ENCODE peak calls at places on chromosomes 2 and 18, in four cellular contexts. W is foreskin keratinocyte, Z is amniotic stem cell, U is activated gamma-delta T cell treated with Interleukin-2 at 50 U/mL for 16 hours. H is an unnamed sample.

GRCh38 chr18:27861539-27861938 is 315.4 kb downstream of the CDH2 start:
- DNase-seq in W (no peak), Z (no peak), U (no peak), H (no peak)

GRCh38 chr2:73984922-73985317 is 210 bp downstream of the TET3 start:
- DNase-seq in W (no peak), Z (no peak), U (peak), H (no peak)

GRCh38 chr2:104853926-104854506 is at the start of gene POU3F3:
- DNase-seq in W (no peak), Z (no peak), U (peak), H (no peak)

GRCh38 chr2:28471214-28471613 is 24.6 kb upstream of the PLB1 start:
- DNase-seq in W (no peak), Z (no peak), U (no peak), H (no peak)

GRCh38 chr2:209331291-209331844 is 92.5 kb upstream of the MAP2 start:
- DNase-seq in W (peak), Z (no peak), U (no peak), H (peak)

GRCh38 chr2:65661980-65662653 is 229.7 kb upstream of the SPRED2 start:
- DNase-seq in W (no peak), Z (no peak), U (no peak), H (no peak)

GRCh38 chr2:148244593-148245292 is 223.9 kb downstream of the MBD5 start:
- DNase-seq in W (peak), Z (peak), U (no peak), H (peak)

GRCh38 chr2:201257381-201257940 is 2.9 kb upstream of the CASP8 start:
- DNase-seq in W (peak), Z (no peak), U (peak), H (no peak)

GRCh38 chr2:103445356-103445755 is 683.5 kb downstream of the TMEM182 start:
- DNase-seq in W (no peak), Z (no peak), U (no peak), H (no peak)

GRCh38 chr2:96207073-96207777 is 1.4 kb downstream of the STARD7 start:
- DNase-seq in W (no peak), Z (no peak), U (no peak), H (no peak)

GRCh38 chr2:23430263-23430662 is 45.3 kb downstream of the KLHL29 start:
- DNase-seq in W (peak), Z (peak), U (no peak), H (no peak)

GRCh38 chr2:191626497-191627151 is 51.3 kb upstream of the NABP1 start:
- DNase-seq in W (peak), Z (no peak), U (no peak), H (no peak)

GRCh38 chr2:27860111-27860510 is 30.1 kb downstream of the RBKS start:
- DNase-seq in W (peak), Z (no peak), U (no peak), H (peak)

GRCh38 chr2:28168376-28168775 is 224.3 kb upstream of the FOSL2 start:
- DNase-seq in W (no peak), Z (no peak), U (no peak), H (no peak)

GRCh38 chr18:27017901-27018500 is 152.5 kb upstream of the AQP4 start:
- DNase-seq in W (no peak), Z (no peak), U (no peak), H (no peak)

GRCh38 chr2:15241208-15241607 is 319.9 kb downstream of the NBAS start:
- DNase-seq in W (peak), Z (no peak), U (no peak), H (no peak)

GRCh38 chr2:55910077-55910476 is 13.5 kb downstream of the EFEMP1 start:
- DNase-seq in W (no peak), Z (no peak), U (no peak), H (no peak)

GRCh38 chr2:158321264-158321663 is 135.3 kb downstream of the CCDC148 start:
- DNase-seq in W (peak), Z (no peak), U (no peak), H (no peak)

GRCh38 chr2:64260817-64261216 is 116.6 kb upstream of the PELI1 start:
- DNase-seq in W (no peak), Z (no peak), U (no peak), H (no peak)

GRCh38 chr18:37663446-37663845 is 97.8 kb upstream of the CELF4 start:
- DNase-seq in W (no peak), Z (no peak), U (no peak), H (no peak)

GRCh38 chr2:216594081-216594480 is 39.1 kb upstream of the IGFBP2 start:
- DNase-seq in W (no peak), Z (no peak), U (no peak), H (no peak)

GRCh38 chr2:240388471-240389301 is 46.8 kb upstream of the GPC1 start:
- DNase-seq in W (no peak), Z (no peak), U (no peak), H (no peak)

GRCh38 chr2:117933884-117934354 is 80.0 kb downstream of the CCDC93 start:
- DNase-seq in W (no peak), Z (no peak), U (no peak), H (no peak)

GRCh38 chr2:111884592-111884964 is 585 bp upstream of the ANAPC1 start:
- DNase-seq in W (no peak), Z (no peak), U (no peak), H (no peak)

GRCh38 chr18:40607741-40608140 is 1347.3 kb upstream of the PIK3C3 start:
- DNase-seq in W (no peak), Z (no peak), U (no peak), H (no peak)

GRCh38 chr2:13616656-13617055 is 899.9 kb downstream of the TRIB2 start:
- DNase-seq in W (no peak), Z (no peak), U (no peak), H (no peak)

GRCh38 chr2:14601070-14601770 is 31.3 kb upstream of the LRATD1 start:
- DNase-seq in W (peak), Z (no peak), U (no peak), H (no peak)

GRCh38 chr18:2846241-2846637 is 567 bp upstream of the EMILIN2 start:
- DNase-seq in W (peak), Z (no peak), U (no peak), H (no peak)

GRCh38 chr2:205726506-205726905 is 44.2 kb downstream of the NRP2 start:
- DNase-seq in W (no peak), Z (no peak), U (no peak), H (no peak)

GRCh38 chr2:121501070-121501469 is 29.6 kb upstream of the RNU4ATAC start:
- DNase-seq in W (peak), Z (no peak), U (no peak), H (no peak)

GRCh38 chr2:216181351-216181750 is 72.2 kb downstream of the XRCC5 start:
- DNase-seq in W (no peak), Z (no peak), U (no peak), H (no peak)

GRCh38 chr2:218465987-218466633 is 47.2 kb downstream of the VIL1 start:
- DNase-seq in W (peak), Z (peak), U (no peak), H (peak)

GRCh38 chr2:221571391-221572179 is 519 bp downstream of the EPHA4 start:
- DNase-seq in W (peak), Z (peak), U (peak), H (no peak)

GRCh38 chr18:22074343-22075070 is 94.9 kb upstream of the GATA6 start:
- DNase-seq in W (no peak), Z (no peak), U (no peak), H (no peak)

GRCh38 chr2:5932556-5933469 is 240.6 kb downstream of the SOX11 start:
- DNase-seq in W (no peak), Z (no peak), U (no peak), H (no peak)